ENCODE peak calls at places on chromosomes 12 and 14, in ten cellular contexts. H, L, I, X, F, U, Y, M, T and C are unnamed samples.

GRCh38 chr12:3491938-3492867 is 1.2 kb downstream of the PRMT8 start:
- DNase-seq in H (peak; percentile 59), L (peak; percentile 13), I (peak; percentile 83), X (peak; percentile 80), F (no peak), U (no peak), Y (peak; percentile 88), M (peak; percentile 52), T (peak; percentile 92), C (peak; percentile 82)

GRCh38 chr12:130301577-130301976 is 36.1 kb upstream of the PIWIL1 start:
- DNase-seq in H (no peak), L (no peak), I (no peak), X (no peak), F (no peak), U (no peak), Y (no peak), M (no peak), T (no peak), C (no peak)

GRCh38 chr12:104624529-104624928 is 167.8 kb downstream of the CHST11 start:
- DNase-seq in H (no peak), L (no peak), I (no peak), X (no peak), F (no peak), U (no peak), Y (no peak), M (no peak), T (no peak), C (no peak)

GRCh38 chr14:76488551-76488950 is 112.6 kb downstream of the ESRRB start:
- DNase-seq in H (no peak), L (no peak), I (no peak), X (no peak), F (no peak), U (no peak), Y (no peak), M (no peak), T (no peak), C (no peak)

GRCh38 chr14:77265187-77265515 is 5.9 kb downstream of the NGB start:
- DNase-seq in H (no peak), L (no peak), I (no peak), X (no peak), F (no peak), U (no peak), Y (no peak), M (no peak), T (no peak), C (no peak)

GRCh38 chr12:4780624-4781023 is 60.4 kb downstream of the GALNT8 start:
- DNase-seq in H (peak; percentile 48), L (peak; percentile 71), I (no peak), X (no peak), F (no peak), U (no peak), Y (no peak), M (no peak), T (no peak), C (no peak)

GRCh38 chr14:100581228-100582145 is 5.7 kb downstream of the BEGAIN start:
- DNase-seq in H (peak; percentile 7), L (no peak), I (no peak), X (peak; percentile 59), F (no peak), U (no peak), Y (no peak), M (no peak), T (no peak), C (no peak)

GRCh38 chr14:72948481-72949138 is 22.3 kb downstream of the DCAF4 start:
- DNase-seq in H (peak; percentile 56), L (peak; percentile 39), I (peak; percentile 65), X (peak; percentile 80), F (peak; percentile 45), U (peak; percentile 43), Y (peak; percentile 60), M (peak; percentile 74), T (peak; percentile 57), C (peak; percentile 65)

GRCh38 chr12:28327722-28328121 is 137.5 kb downstream of the CCDC91 start:
- DNase-seq in H (no peak), L (no peak), I (no peak), X (no peak), F (no peak), U (no peak), Y (no peak), M (no peak), T (no peak), C (no peak)

GRCh38 chr12:33795536-33795935 is 226.8 kb upstream of the ALG10 start:
- DNase-seq in H (no peak), L (no peak), I (no peak), X (no peak), F (no peak), U (no peak), Y (no peak), M (no peak), T (no peak), C (no peak)

GRCh38 chr14:33917664-33918063 is 33.2 kb downstream of the EGLN3 start:
- DNase-seq in H (no peak), L (no peak), I (no peak), X (no peak), F (no peak), U (no peak), Y (no peak), M (no peak), T (no peak), C (no peak)

GRCh38 chr14:50677527-50678063 is 9.5 kb upstream of the SAV1 start:
- DNase-seq in H (no peak), L (no peak), I (no peak), X (no peak), F (no peak), U (no peak), Y (peak; percentile 77), M (peak; percentile 69), T (no peak), C (peak; percentile 29)

GRCh38 chr12:21026302-21026701 is 104.7 kb upstream of the SLCO1B1 start:
- DNase-seq in H (no peak), L (no peak), I (no peak), X (no peak), F (no peak), U (no peak), Y (no peak), M (no peak), T (no peak), C (no peak)

GRCh38 chr14:100825691-100826331 is at the start of gene MEG3:
- DNase-seq in H (peak; percentile 56), L (no peak), I (no peak), X (peak; percentile 75), F (no peak), U (no peak), Y (no peak), M (peak; percentile 91), T (no peak), C (no peak)

GRCh38 chr14:99522025-99522401 is 40.8 kb downstream of the CCNK start:
- DNase-seq in H (peak; percentile 9), L (no peak), I (no peak), X (no peak), F (no peak), U (no peak), Y (no peak), M (no peak), T (no peak), C (no peak)

GRCh38 chr14:75968461-75968860 is 13.3 kb downstream of the TGFB3 start:
- DNase-seq in H (no peak), L (no peak), I (no peak), X (no peak), F (no peak), U (no peak), Y (no peak), M (peak; percentile 83), T (no peak), C (no peak)

GRCh38 chr12:10540776-10541205 is 35.1 kb downstream of the EIF2S3B start:
- DNase-seq in H (no peak), L (no peak), I (no peak), X (no peak), F (no peak), U (no peak), Y (no peak), M (peak; percentile 29), T (no peak), C (no peak)

GRCh38 chr14:85702937-85703336 is 173.0 kb downstream of the FLRT2 start:
- DNase-seq in H (no peak), L (no peak), I (no peak), X (no peak), F (no peak), U (no peak), Y (no peak), M (peak; percentile 25), T (no peak), C (no peak)

GRCh38 chr12:64400041-64400440 is 4.2 kb upstream of the XPOT start:
- DNase-seq in H (no peak), L (peak; percentile 32), I (no peak), X (no peak), F (no peak), U (no peak), Y (peak; percentile 30), M (peak; percentile 70), T (no peak), C (no peak)

GRCh38 chr12:13661005-13661887 is 320.2 kb downstream of the GRIN2B start:
- DNase-seq in H (peak; percentile 12), L (peak; percentile 34), I (peak; percentile 60), X (peak; percentile 43), F (no peak), U (no peak), Y (peak; percentile 74), M (peak; percentile 63), T (peak; percentile 44), C (peak; percentile 31)

GRCh38 chr14:105474478-105475268 is at the start of gene CRIP2:
- DNase-seq in H (peak; percentile 52), L (no peak), I (peak; percentile 73), X (no peak), F (peak; percentile 44), U (no peak), Y (peak; percentile 54), M (no peak), T (peak; percentile 53), C (peak; percentile 78)

GRCh38 chr12:81450920-81451739 is 308.0 kb downstream of the PPFIA2 start:
- DNase-seq in H (no peak), L (peak; percentile 18), I (peak; percentile 64), X (peak; percentile 22), F (no peak), U (no peak), Y (peak; percentile 93), M (peak; percentile 72), T (peak; percentile 23), C (peak; percentile 12)

GRCh38 chr12:24066865-24067264 is 117.4 kb upstream of the SOX5 start:
- DNase-seq in H (no peak), L (no peak), I (no peak), X (no peak), F (no peak), U (no peak), Y (no peak), M (peak; percentile 93), T (no peak), C (no peak)

GRCh38 chr14:71396050-71396677 is 488.9 kb downstream of the PCNX1 start:
- DNase-seq in H (no peak), L (no peak), I (no peak), X (no peak), F (no peak), U (no peak), Y (no peak), M (no peak), T (no peak), C (no peak)

GRCh38 chr14:68880581-68881105 is 87.8 kb upstream of the ZFP36L1 start:
- DNase-seq in H (no peak), L (no peak), I (no peak), X (peak; percentile 35), F (no peak), U (no peak), Y (no peak), M (no peak), T (no peak), C (no peak)

GRCh38 chr12:88310069-88310468 is 168.0 kb downstream of the TMTC3 start:
- DNase-seq in H (no peak), L (no peak), I (no peak), X (no peak), F (no peak), U (no peak), Y (no peak), M (peak; percentile 75), T (no peak), C (no peak)

GRCh38 chr12:124369055-124369900 is 74.4 kb downstream of the RFLNA start:
- DNase-seq in H (peak; percentile 94), L (peak; percentile 84), I (no peak), X (peak; percentile 97), F (no peak), U (no peak), Y (no peak), M (peak; percentile 95), T (no peak), C (no peak)

GRCh38 chr14:34502826-34503225 is 36.7 kb downstream of the EAPP start:
- DNase-seq in H (no peak), L (no peak), I (no peak), X (no peak), F (no peak), U (no peak), Y (no peak), M (peak; percentile 64), T (no peak), C (no peak)